ENCODE peak calls at places on chromosome 18, in eight cellular contexts. One of them, this sample, is unnamed.

GRCh38 chr18:41745166-41746049 is 209.6 kb upstream of the PIK3C3 start:
- DNase-seq in IMR-90: peak; percentile 6
- DNase-seq in fibroblast of lung: peak; percentile 58
- DNase-seq in A549: peak; percentile 22
- DNase-seq in CD8-positive, alpha-beta memory T cell: no peak
- DNase-seq in mesenchymal stem cell: peak; percentile 51
- DNase-seq in dorsolateral prefrontal cortex: peak; percentile 74
- DNase-seq in HFF-Myc: no peak
- DNase-seq in this sample: peak; percentile 16

GRCh38 chr18:79818036-79818435 is 20.3 kb downstream of the KCNG2 start:
- DNase-seq in IMR-90: no peak
- DNase-seq in fibroblast of lung: no peak
- DNase-seq in A549: no peak
- DNase-seq in CD8-positive, alpha-beta memory T cell: no peak
- DNase-seq in mesenchymal stem cell: no peak
- DNase-seq in dorsolateral prefrontal cortex: no peak
- DNase-seq in HFF-Myc: no peak
- DNase-seq in this sample: no peak

GRCh38 chr18:42051411-42051810 is 96.4 kb downstream of the PIK3C3 start:
- DNase-seq in IMR-90: no peak
- DNase-seq in fibroblast of lung: no peak
- DNase-seq in A549: no peak
- DNase-seq in CD8-positive, alpha-beta memory T cell: no peak
- DNase-seq in mesenchymal stem cell: no peak
- DNase-seq in dorsolateral prefrontal cortex: no peak
- DNase-seq in HFF-Myc: no peak
- DNase-seq in this sample: no peak

GRCh38 chr18:42893991-42894390 is 221.5 kb downstream of the RIT2 start:
- DNase-seq in IMR-90: no peak
- DNase-seq in fibroblast of lung: no peak
- DNase-seq in A549: no peak
- DNase-seq in CD8-positive, alpha-beta memory T cell: no peak
- DNase-seq in mesenchymal stem cell: no peak
- DNase-seq in dorsolateral prefrontal cortex: no peak
- DNase-seq in HFF-Myc: no peak
- DNase-seq in this sample: no peak

GRCh38 chr18:42719221-42719620 is 396.3 kb downstream of the RIT2 start:
- DNase-seq in IMR-90: no peak
- DNase-seq in fibroblast of lung: no peak
- DNase-seq in A549: no peak
- DNase-seq in CD8-positive, alpha-beta memory T cell: no peak
- DNase-seq in mesenchymal stem cell: no peak
- DNase-seq in dorsolateral prefrontal cortex: no peak
- DNase-seq in HFF-Myc: no peak
- DNase-seq in this sample: no peak

GRCh38 chr18:32831781-32832180 is 59.0 kb upstream of the KLHL14 start:
- DNase-seq in IMR-90: no peak
- DNase-seq in fibroblast of lung: no peak
- DNase-seq in A549: no peak
- DNase-seq in CD8-positive, alpha-beta memory T cell: no peak
- DNase-seq in mesenchymal stem cell: peak; percentile 13
- DNase-seq in dorsolateral prefrontal cortex: no peak
- DNase-seq in HFF-Myc: no peak
- DNase-seq in this sample: no peak

GRCh38 chr18:39770399-39770798 is 2184.6 kb upstream of the PIK3C3 start:
- DNase-seq in IMR-90: no peak
- DNase-seq in fibroblast of lung: no peak
- DNase-seq in A549: no peak
- DNase-seq in CD8-positive, alpha-beta memory T cell: no peak
- DNase-seq in mesenchymal stem cell: no peak
- DNase-seq in dorsolateral prefrontal cortex: no peak
- DNase-seq in HFF-Myc: no peak
- DNase-seq in this sample: no peak

GRCh38 chr18:48929951-48930713 is 20.6 kb downstream of the SMAD7 start:
- DNase-seq in IMR-90: peak; percentile 81
- DNase-seq in fibroblast of lung: peak; percentile 68
- DNase-seq in A549: peak; percentile 92
- DNase-seq in CD8-positive, alpha-beta memory T cell: no peak
- DNase-seq in mesenchymal stem cell: peak; percentile 95
- DNase-seq in dorsolateral prefrontal cortex: no peak
- DNase-seq in HFF-Myc: no peak
- DNase-seq in this sample: no peak

GRCh38 chr18:60064271-60064670 is 164.5 kb downstream of the PMAIP1 start:
- DNase-seq in IMR-90: peak; percentile 31
- DNase-seq in fibroblast of lung: no peak
- DNase-seq in A549: no peak
- DNase-seq in CD8-positive, alpha-beta memory T cell: no peak
- DNase-seq in mesenchymal stem cell: no peak
- DNase-seq in dorsolateral prefrontal cortex: no peak
- DNase-seq in HFF-Myc: no peak
- DNase-seq in this sample: no peak

GRCh38 chr18:45050712-45051639 is 370.3 kb downstream of the SETBP1 start:
- DNase-seq in IMR-90: peak; percentile 96
- DNase-seq in fibroblast of lung: peak; percentile 98
- DNase-seq in A549: peak; percentile 36
- DNase-seq in CD8-positive, alpha-beta memory T cell: no peak
- DNase-seq in mesenchymal stem cell: peak; percentile 96
- DNase-seq in dorsolateral prefrontal cortex: no peak
- DNase-seq in HFF-Myc: peak; percentile 91
- DNase-seq in this sample: no peak

GRCh38 chr18:58438161-58438983 is 190.5 kb downstream of the ALPK2 start:
- DNase-seq in IMR-90: peak; percentile 41
- DNase-seq in fibroblast of lung: peak; percentile 61
- DNase-seq in A549: no peak
- DNase-seq in CD8-positive, alpha-beta memory T cell: peak; percentile 5
- DNase-seq in mesenchymal stem cell: peak; percentile 29
- DNase-seq in dorsolateral prefrontal cortex: no peak
- DNase-seq in HFF-Myc: no peak
- DNase-seq in this sample: no peak

GRCh38 chr18:42108071-42108470 is 153.0 kb downstream of the PIK3C3 start:
- DNase-seq in IMR-90: no peak
- DNase-seq in fibroblast of lung: no peak
- DNase-seq in A549: no peak
- DNase-seq in CD8-positive, alpha-beta memory T cell: no peak
- DNase-seq in mesenchymal stem cell: no peak
- DNase-seq in dorsolateral prefrontal cortex: no peak
- DNase-seq in HFF-Myc: no peak
- DNase-seq in this sample: no peak

DNA sequence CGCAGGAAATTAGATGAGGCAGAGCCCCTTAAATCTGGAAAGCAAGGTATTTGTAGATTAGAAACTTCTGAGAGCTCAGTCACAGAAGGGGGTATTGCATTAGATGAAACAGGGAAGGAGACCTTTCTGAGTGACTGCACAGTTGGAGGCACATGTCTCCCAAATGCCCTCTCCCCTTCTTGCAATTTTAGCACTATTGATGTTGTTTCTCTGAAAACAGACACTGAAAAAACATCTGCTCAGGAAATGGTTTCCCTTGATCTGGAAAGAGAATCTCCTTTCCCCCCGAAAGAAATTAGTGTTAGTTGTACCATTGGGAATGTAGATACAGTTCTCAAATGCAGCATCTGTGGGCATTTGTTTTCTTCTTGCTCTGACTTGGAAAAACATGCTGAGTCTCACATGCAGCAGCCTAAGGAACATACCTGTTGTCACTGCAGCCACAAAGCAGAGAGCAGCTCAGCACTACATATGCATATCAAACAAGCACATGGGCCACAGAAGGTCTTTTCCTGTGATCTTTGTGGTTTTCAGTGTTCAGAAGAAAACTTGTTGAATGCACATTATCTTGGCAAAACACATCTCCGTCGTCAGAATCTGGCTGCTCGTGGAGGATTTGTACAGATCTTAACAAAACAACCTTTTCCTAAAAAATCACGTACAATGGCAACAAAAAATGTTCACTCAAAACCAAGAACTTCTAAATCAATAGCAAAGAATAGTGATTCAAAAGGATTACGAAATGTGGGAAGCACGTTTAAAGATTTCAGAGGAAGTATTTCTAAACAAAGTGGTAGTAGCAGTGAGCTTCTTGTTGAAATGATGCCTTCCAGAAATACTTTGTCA is 33.8 kb downstream of the ZNF407 start:
- DNase-seq in IMR-90: peak; percentile 92
- DNase-seq in fibroblast of lung: peak; percentile 76
- DNase-seq in A549: no peak
- DNase-seq in CD8-positive, alpha-beta memory T cell: peak; percentile 18
- DNase-seq in mesenchymal stem cell: peak; percentile 79
- DNase-seq in dorsolateral prefrontal cortex: no peak
- DNase-seq in HFF-Myc: peak; percentile 72
- DNase-seq in this sample: no peak
- H3K4me3 ChIP-seq in IMR-90: peak overlapping the region; percentile 2
- H3K4me3 ChIP-seq in fibroblast of lung: no peak overlapping the region
- H3K4me3 ChIP-seq in A549: no peak overlapping the region
- H3K4me3 ChIP-seq in CD8-positive, alpha-beta memory T cell: peak overlapping the region; percentile 5
- H3K4me3 ChIP-seq in mesenchymal stem cell: no peak overlapping the region
- H3K4me3 ChIP-seq in dorsolateral prefrontal cortex: no peak overlapping the region
- H3K4me3 ChIP-seq in HFF-Myc: no peak overlapping the region
- H3K4me3 ChIP-seq in this sample: no peak overlapping the region

GRCh38 chr18:22102948-22103663 is 66.3 kb upstream of the GATA6 start:
- DNase-seq in IMR-90: no peak
- DNase-seq in fibroblast of lung: no peak
- DNase-seq in A549: no peak
- DNase-seq in CD8-positive, alpha-beta memory T cell: no peak
- DNase-seq in mesenchymal stem cell: no peak
- DNase-seq in dorsolateral prefrontal cortex: no peak
- DNase-seq in HFF-Myc: no peak
- DNase-seq in this sample: no peak

GRCh38 chr18:22099925-22100324 is 69.5 kb upstream of the GATA6 start:
- DNase-seq in IMR-90: no peak
- DNase-seq in fibroblast of lung: no peak
- DNase-seq in A549: no peak
- DNase-seq in CD8-positive, alpha-beta memory T cell: no peak
- DNase-seq in mesenchymal stem cell: no peak
- DNase-seq in dorsolateral prefrontal cortex: no peak
- DNase-seq in HFF-Myc: no peak
- DNase-seq in this sample: no peak

GRCh38 chr18:22106536-22107292 is 62.7 kb upstream of the GATA6 start:
- DNase-seq in IMR-90: peak; percentile 6
- DNase-seq in fibroblast of lung: no peak
- DNase-seq in A549: peak; percentile 17
- DNase-seq in CD8-positive, alpha-beta memory T cell: no peak
- DNase-seq in mesenchymal stem cell: no peak
- DNase-seq in dorsolateral prefrontal cortex: no peak
- DNase-seq in HFF-Myc: no peak
- DNase-seq in this sample: no peak

GRCh38 chr18:22101731-22102130 is 67.7 kb upstream of the GATA6 start:
- DNase-seq in IMR-90: no peak
- DNase-seq in fibroblast of lung: no peak
- DNase-seq in A549: no peak
- DNase-seq in CD8-positive, alpha-beta memory T cell: no peak
- DNase-seq in mesenchymal stem cell: no peak
- DNase-seq in dorsolateral prefrontal cortex: no peak
- DNase-seq in HFF-Myc: no peak
- DNase-seq in this sample: no peak

GRCh38 chr18:22103664-22104031 is 65.7 kb upstream of the GATA6 start:
- DNase-seq in IMR-90: no peak
- DNase-seq in fibroblast of lung: no peak
- DNase-seq in A549: no peak
- DNase-seq in CD8-positive, alpha-beta memory T cell: no peak
- DNase-seq in mesenchymal stem cell: no peak
- DNase-seq in dorsolateral prefrontal cortex: no peak
- DNase-seq in HFF-Myc: no peak
- DNase-seq in this sample: no peak
- H3K4me3 ChIP-seq in IMR-90: no peak overlapping the region
- H3K4me3 ChIP-seq in fibroblast of lung: no peak overlapping the region
- H3K4me3 ChIP-seq in A549: no peak overlapping the region
- H3K4me3 ChIP-seq in CD8-positive, alpha-beta memory T cell: no peak overlapping the region
- H3K4me3 ChIP-seq in mesenchymal stem cell: no peak overlapping the region
- H3K4me3 ChIP-seq in dorsolateral prefrontal cortex: no peak overlapping the region
- H3K4me3 ChIP-seq in HFF-Myc: no peak overlapping the region
- H3K4me3 ChIP-seq in this sample: no peak overlapping the region

DNA sequence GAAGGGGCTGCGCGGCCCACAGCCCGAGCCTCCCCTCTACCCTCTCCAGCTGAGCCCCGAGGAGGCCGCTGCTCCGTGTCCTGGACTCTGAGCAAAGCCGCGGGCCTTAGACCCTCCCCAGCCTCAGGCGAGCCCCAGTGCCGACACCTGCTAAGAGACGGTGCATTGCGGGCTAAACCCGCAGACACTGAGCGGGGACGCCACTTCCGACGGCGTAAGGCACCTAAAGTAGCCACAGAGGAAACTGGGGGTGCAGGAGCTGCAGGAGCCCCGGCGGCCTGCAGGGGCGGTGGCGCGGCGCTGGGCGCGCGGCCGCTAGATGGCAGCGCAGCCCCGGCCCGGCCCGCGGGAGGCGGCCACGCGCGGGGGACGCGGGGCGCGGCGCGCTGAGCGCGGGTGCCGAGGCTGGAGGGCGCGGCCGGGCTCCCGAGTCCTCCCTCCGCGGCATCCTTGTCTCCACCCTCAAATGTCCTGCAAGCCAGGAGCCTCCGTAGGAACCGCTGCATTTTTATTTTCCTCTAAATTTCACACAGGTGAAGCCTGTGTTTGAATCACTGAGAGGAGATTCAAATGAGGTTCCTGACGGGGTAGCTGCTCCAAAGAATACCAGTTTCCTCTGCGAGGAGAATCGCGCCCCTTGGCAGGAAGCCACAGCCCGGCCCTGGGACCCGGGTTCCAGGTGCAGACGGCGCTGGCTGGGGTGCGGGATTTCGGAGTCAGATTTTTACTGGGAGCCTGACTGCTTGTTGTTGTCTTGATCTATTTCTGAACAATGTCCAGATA is 650.5 kb downstream of the GALR1 start:
- DNase-seq in IMR-90: no peak
- DNase-seq in fibroblast of lung: peak; percentile 2
- DNase-seq in A549: peak; percentile 33
- DNase-seq in CD8-positive, alpha-beta memory T cell: peak; percentile 50
- DNase-seq in mesenchymal stem cell: peak; percentile 4
- DNase-seq in dorsolateral prefrontal cortex: no peak
- DNase-seq in HFF-Myc: no peak
- DNase-seq in this sample: peak; percentile 18
- H3K4me3 ChIP-seq in IMR-90: no peak overlapping the region
- H3K4me3 ChIP-seq in fibroblast of lung: no peak overlapping the region
- H3K4me3 ChIP-seq in A549: peak overlapping the region; percentile 41
- H3K4me3 ChIP-seq in CD8-positive, alpha-beta memory T cell: no peak overlapping the region
- H3K4me3 ChIP-seq in mesenchymal stem cell: peak overlapping the region; percentile 71
- H3K4me3 ChIP-seq in dorsolateral prefrontal cortex: peak overlapping the region; percentile 48
- H3K4me3 ChIP-seq in HFF-Myc: no peak overlapping the region
- H3K4me3 ChIP-seq in this sample: peak overlapping the region; percentile 54

GRCh38 chr18:21901423-21901822 is 160.8 kb downstream of the MIB1 start:
- DNase-seq in IMR-90: no peak
- DNase-seq in fibroblast of lung: peak; percentile 17
- DNase-seq in A549: no peak
- DNase-seq in CD8-positive, alpha-beta memory T cell: no peak
- DNase-seq in mesenchymal stem cell: peak; percentile 61
- DNase-seq in dorsolateral prefrontal cortex: no peak
- DNase-seq in HFF-Myc: no peak
- DNase-seq in this sample: no peak
- H3K4me3 ChIP-seq in IMR-90: no peak overlapping the region
- H3K4me3 ChIP-seq in fibroblast of lung: no peak overlapping the region
- H3K4me3 ChIP-seq in A549: no peak overlapping the region
- H3K4me3 ChIP-seq in CD8-positive, alpha-beta memory T cell: no peak overlapping the region
- H3K4me3 ChIP-seq in mesenchymal stem cell: no peak overlapping the region
- H3K4me3 ChIP-seq in dorsolateral prefrontal cortex: no peak overlapping the region
- H3K4me3 ChIP-seq in HFF-Myc: no peak overlapping the region
- H3K4me3 ChIP-seq in this sample: no peak overlapping the region

GRCh38 chr18:24051256-24051947 is 36.8 kb downstream of the TTC39C start:
- DNase-seq in IMR-90: peak; percentile 77
- DNase-seq in fibroblast of lung: peak; percentile 68
- DNase-seq in A549: peak; percentile 71
- DNase-seq in CD8-positive, alpha-beta memory T cell: no peak
- DNase-seq in mesenchymal stem cell: peak; percentile 61
- DNase-seq in dorsolateral prefrontal cortex: no peak
- DNase-seq in HFF-Myc: no peak
- DNase-seq in this sample: no peak
- H3K4me3 ChIP-seq in IMR-90: no peak overlapping the region
- H3K4me3 ChIP-seq in fibroblast of lung: no peak overlapping the region
- H3K4me3 ChIP-seq in A549: peak overlapping the region; percentile 28
- H3K4me3 ChIP-seq in CD8-positive, alpha-beta memory T cell: no peak overlapping the region
- H3K4me3 ChIP-seq in mesenchymal stem cell: no peak overlapping the region
- H3K4me3 ChIP-seq in dorsolateral prefrontal cortex: no peak overlapping the region
- H3K4me3 ChIP-seq in HFF-Myc: no peak overlapping the region
- H3K4me3 ChIP-seq in this sample: no peak overlapping the region